ENCODE peak calls at places on chromosomes 5 and 9, in eight cellular contexts. R, H, Q, L, K, S, W and O are unnamed samples.
A peak's percentile ranks its signal among the peaks of the same experiment; 100 is the strongest.

GRCh38 chr9:15935661-15936315 is 382.9 kb downstream of the CCDC171 start:
- DNase-seq in S (no peak), Q (no peak), L (no peak), H (no peak), K (no peak), W (no peak), R (no peak), O (no peak)

GRCh38 chr5:95759634-95760033 is 28.5 kb downstream of the RHOBTB3 start:
- DNase-seq in W (no peak), S (peak; percentile 64), Q (no peak), H (no peak), R (no peak), L (no peak), K (no peak), O (no peak)

GRCh38 chr5:127934791-127935256 is 148.7 kb upstream of the SLC12A2 start:
- DNase-seq in Q (no peak), K (no peak), H (no peak), W (peak; percentile 41), S (peak; percentile 63), R (no peak), L (no peak), O (no peak)

GRCh38 chr5:78738104-78738503 is 89.5 kb upstream of the LHFPL2 start:
- DNase-seq in W (no peak), H (no peak), Q (no peak), L (no peak), R (no peak), S (no peak), K (no peak), O (no peak)

GRCh38 chr5:4563400-4563799 is 576.7 kb upstream of the ADAMTS16 start:
- DNase-seq in Q (no peak), W (peak; percentile 25), R (no peak), L (no peak), H (no peak), K (no peak), S (no peak), O (no peak)

GRCh38 chr5:76535577-76535976 is 87.6 kb downstream of the F2RL2 start:
- DNase-seq in Q (no peak), L (no peak), R (no peak), K (no peak), W (no peak), S (no peak), H (no peak), O (no peak)

GRCh38 chr5:1512541-1513291 is 11.0 kb downstream of the LPCAT1 start:
- DNase-seq in K (peak; percentile 7), L (no peak), Q (no peak), H (peak; percentile 58), W (no peak), R (peak; percentile 17), S (no peak), O (peak; percentile 79)

GRCh38 chr5:4275232-4275631 is 679.6 kb downstream of the IRX1 start:
- DNase-seq in Q (no peak), K (no peak), H (no peak), L (no peak), R (no peak), S (no peak), W (no peak), O (no peak)

GRCh38 chr9:126984969-126985368 is 70.4 kb downstream of the RALGPS1 start:
- DNase-seq in R (no peak), W (no peak), H (no peak), K (peak; percentile 90), Q (no peak), L (peak; percentile 17), S (no peak), O (no peak)

GRCh38 chr9:1460143-1460769 is 410.1 kb downstream of the DMRT2 start:
- DNase-seq in H (no peak), K (no peak), W (no peak), L (no peak), Q (no peak), R (no peak), S (no peak), O (no peak)

GRCh38 chr5:6347165-6347564 is 31.2 kb downstream of the MED10 start:
- DNase-seq in W (no peak), R (no peak), S (no peak), H (no peak), K (no peak), Q (no peak), L (no peak), O (no peak)

GRCh38 chr5:6347673-6348072 is 30.7 kb downstream of the MED10 start:
- DNase-seq in K (no peak), R (no peak), S (no peak), W (no peak), Q (no peak), H (peak; percentile 69), L (no peak), O (no peak)

GRCh38 chr5:6340100-6340499 is 38.2 kb downstream of the MED10 start:
- DNase-seq in S (no peak), K (no peak), L (no peak), Q (no peak), H (no peak), R (no peak), W (no peak), O (no peak)

GRCh38 chr5:6342689-6343315 is 35.5 kb downstream of the MED10 start:
- DNase-seq in W (no peak), S (no peak), Q (no peak), H (no peak), L (no peak), R (no peak), K (no peak), O (no peak)

GRCh38 chr5:6343951-6344596 is 34.3 kb downstream of the MED10 start:
- DNase-seq in K (no peak), R (no peak), Q (no peak), H (no peak), W (no peak), L (no peak), S (no peak), O (no peak)
- H3K4me3 ChIP-seq in K (no peak overlapping the region), R (no peak overlapping the region), Q (no peak overlapping the region), H (no peak overlapping the region), W (no peak overlapping the region), L (no peak overlapping the region), S (no peak overlapping the region), O (no peak overlapping the region)

DNA sequence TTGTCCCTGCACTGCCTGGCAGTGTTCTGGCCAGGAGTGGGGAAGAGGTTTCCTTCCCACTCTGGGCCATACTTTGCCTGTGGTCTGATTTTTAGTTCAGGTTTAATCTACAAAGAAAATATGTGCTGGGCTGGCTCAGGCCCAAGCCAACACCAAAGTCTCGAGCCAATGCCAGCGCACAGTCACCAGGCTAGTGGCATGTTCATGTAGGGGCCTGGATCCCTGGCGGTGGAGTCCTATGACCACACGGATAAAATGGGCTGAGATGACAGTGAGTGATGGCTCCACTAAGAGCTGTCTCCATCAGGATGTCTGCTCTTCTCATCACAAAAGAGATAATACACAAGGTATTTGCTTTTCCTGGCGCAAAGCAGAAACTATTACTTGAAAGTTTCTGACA is 92.8 kb upstream of the PTPN3 start:
- DNase-seq in Q (no peak), K (no peak), R (no peak), L (no peak), H (no peak), S (no peak), W (no peak), O (no peak)
- TF ChIP-seq CTCF in Q (no peak), K (no peak), R (no peak), L (no peak), H (no peak), S (no peak), W (no peak), O (no peak)

GRCh38 chr5:170787216-170787615 is 3.7 kb downstream of the GABRP start:
- DNase-seq in L (no peak), R (no peak), S (no peak), H (peak; percentile 63), W (no peak), K (no peak), Q (no peak), O (no peak)

GRCh38 chr5:170783498-170784247 is at the start of gene GABRP:
- DNase-seq in L (no peak), S (no peak), W (no peak), R (no peak), K (no peak), H (no peak), Q (no peak), O (peak; percentile 68)

GRCh38 chr5:170782438-170782837 is 1.1 kb upstream of the GABRP start:
- DNase-seq in R (no peak), K (no peak), L (no peak), W (no peak), H (no peak), Q (no peak), S (no peak), O (no peak)

DNA sequence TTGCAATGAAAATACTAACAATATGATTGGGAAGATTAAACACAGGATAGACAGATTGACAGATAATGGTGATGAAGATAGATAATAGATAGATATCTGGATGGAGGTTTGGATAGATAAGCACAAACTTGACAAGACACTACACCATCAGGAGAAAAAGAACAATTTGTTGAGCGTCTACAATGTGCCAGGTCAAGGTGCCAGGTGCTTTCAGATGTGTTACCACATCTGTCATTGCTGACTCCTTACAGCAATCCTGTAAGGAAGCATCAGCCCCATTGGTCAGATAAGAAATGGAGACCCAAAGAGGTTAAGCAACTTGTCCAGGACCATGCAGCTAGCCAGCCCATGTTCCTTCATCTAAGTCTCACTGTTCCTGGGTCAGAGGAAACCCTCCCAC is 1.6 kb upstream of the GABRP start:
- DNase-seq in H (no peak), K (no peak), Q (no peak), L (no peak), S (no peak), W (no peak), R (no peak), O (no peak)
- TF ChIP-seq POLR2A in H (no peak), K (no peak), Q (no peak), L (no peak), S (no peak), W (no peak), R (no peak), O (no peak)

GRCh38 chr5:139748505-139748826 is 47.1 kb upstream of the PSD2 start:
- DNase-seq in K (no peak), R (no peak), H (peak; percentile 82), L (no peak), Q (no peak), S (no peak), W (no peak), O (no peak)
- H3K4me3 ChIP-seq in K (no peak overlapping the region), R (no peak overlapping the region), H (no peak overlapping the region), L (no peak overlapping the region), Q (no peak overlapping the region), S (no peak overlapping the region), W (peak overlapping the region; percentile 30), O (no peak overlapping the region)

DNA sequence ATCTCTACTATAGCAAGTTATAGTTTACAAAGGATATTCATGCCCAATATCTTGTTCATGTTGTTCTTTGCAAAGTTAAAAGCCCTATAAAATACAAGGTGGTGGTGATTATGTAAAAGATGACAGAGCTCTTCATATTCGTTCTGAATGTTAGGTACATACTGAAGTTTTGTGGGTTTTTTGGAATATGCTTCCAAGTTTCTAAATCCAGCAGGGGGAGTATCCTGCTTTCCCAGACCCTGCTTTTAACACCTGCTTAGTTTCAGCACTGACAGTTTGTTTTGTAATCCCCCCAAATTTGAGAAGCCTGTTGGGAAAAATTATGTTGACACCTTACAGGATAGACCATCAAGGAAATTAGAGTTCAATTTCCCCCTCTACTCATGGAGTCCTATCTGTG is 438.3 kb downstream of the SH3GL2 start:
- DNase-seq in Q (no peak), W (no peak), S (no peak), R (no peak), H (no peak), K (no peak), L (no peak), O (no peak)
- TF ChIP-seq CTCF in Q (no peak), W (no peak), S (no peak), R (no peak), H (no peak), K (no peak), L (no peak), O (no peak)